ENCODE peak calls at places on chromosomes 3 and 15, in four cellular contexts. J is Peyer's patch, W is ascending aorta, G is K562. E is an unnamed sample. For H3K4me1, the result is how much of the 10 kb centered on the place peaks cover.

GRCh38 chr15:101578443-101578894 is 73.7 kb downstream of the TM2D3 start:
- DNase-seq in J (peak), W (no peak), G (no peak), E (peak)

GRCh38 chr15:64001148-64001547 is 45.1 kb downstream of the DAPK2 start:
- DNase-seq in J (no peak), W (no peak), G (no peak), E (no peak)

GRCh38 chr15:20349774-20350498 is 191.7 kb downstream of the GOLGA6L6 start:
- DNase-seq in J (peak), W (peak), G (no peak), E (no peak)

GRCh38 chr15:73794501-73795133 is 41.5 kb upstream of the INSYN1 start:
- DNase-seq in J (no peak), W (no peak), G (no peak), E (no peak)

GRCh38 chr3:99866167-99866810 is 48.6 kb downstream of the CMSS1 start:
- DNase-seq in J (no peak), W (no peak), G (no peak), E (peak)

GRCh38 chr3:46202476-46202875 is 5.6 kb downstream of the CCR1 start:
- DNase-seq in J (no peak), W (no peak), G (no peak), E (no peak)

GRCh38 chr15:28937271-28937670 is 51.5 kb downstream of the APBA2 start:
- DNase-seq in J (no peak), W (no peak), G (no peak), E (no peak)

GRCh38 chr15:64246364-64247189 is 83.8 kb upstream of the PPIB start:
- DNase-seq in J (no peak), W (no peak), G (peak), E (no peak)

GRCh38 chr3:114627760-114628159 is 333.9 kb downstream of the TIGIT start:
- DNase-seq in J (no peak), W (peak), G (no peak), E (no peak)

GRCh38 chr3:29384640-29385039 is 103.8 kb downstream of the RBMS3 start:
- DNase-seq in J (no peak), W (peak), G (no peak), E (no peak)

GRCh38 chr3:10937141-10937825 is 55.3 kb upstream of the SLC6A1 start:
- DNase-seq in J (peak), W (no peak), G (no peak), E (no peak)

GRCh38 chr3:186170516-186170915 is 61.6 kb upstream of the ETV5 start:
- DNase-seq in J (no peak), W (no peak), G (no peak), E (no peak)

GRCh38 chr3:74353039-74353438 is 261.4 kb downstream of the CNTN3 start:
- DNase-seq in J (no peak), W (no peak), G (no peak), E (no peak)

GRCh38 chr3:38907426-38907825 is 91.4 kb upstream of the SCN10A start:
- DNase-seq in J (no peak), W (no peak), G (no peak), E (no peak)

GRCh38 chr3:145767909-145768308 is 393.1 kb downstream of the PLOD2 start:
- DNase-seq in J (no peak), W (no peak), G (no peak), E (no peak)

GRCh38 chr3:115913069-115913686 is 289.9 kb downstream of the GAP43 start:
- DNase-seq in J (no peak), W (no peak), G (no peak), E (no peak)

GRCh38 chr3:140166908-140167599 is 232.1 kb downstream of the CLSTN2 start:
- DNase-seq in J (no peak), W (no peak), G (no peak), E (no peak)

GRCh38 chr15:85414495-85414894 is 34.1 kb downstream of the AKAP13 start:
- DNase-seq in J (no peak), W (no peak), G (no peak), E (peak)

GRCh38 chr15:94029495-94029894 is 201.9 kb upstream of the MCTP2 start:
- DNase-seq in J (no peak), W (no peak), G (no peak), E (no peak)

GRCh38 chr15:77821188-77821958 is 188.7 kb upstream of the LINGO1 start:
- DNase-seq in J (peak), W (no peak), G (peak), E (no peak)

GRCh38 chr15:31402003-31402402 is 75.4 kb downstream of the KLF13 start:
- DNase-seq in J (no peak), W (no peak), G (no peak), E (no peak)

GRCh38 chr15:51842852-51843737 is 13.6 kb downstream of the TMOD3 start:
- DNase-seq in J (no peak), W (no peak), G (no peak), E (no peak)

GRCh38 chr3:136543385-136543784 is 208.8 kb downstream of the STAG1 start:
- DNase-seq in J (no peak), W (no peak), G (no peak), E (no peak)

GRCh38 chr3:197949191-197949766 is 711 bp upstream of the RPL35A start:
- DNase-seq in J (no peak), W (no peak), G (no peak), E (no peak)
- H3K27ac ChIP-seq in J (peak), W (peak), G (peak), E (peak)

DNA sequence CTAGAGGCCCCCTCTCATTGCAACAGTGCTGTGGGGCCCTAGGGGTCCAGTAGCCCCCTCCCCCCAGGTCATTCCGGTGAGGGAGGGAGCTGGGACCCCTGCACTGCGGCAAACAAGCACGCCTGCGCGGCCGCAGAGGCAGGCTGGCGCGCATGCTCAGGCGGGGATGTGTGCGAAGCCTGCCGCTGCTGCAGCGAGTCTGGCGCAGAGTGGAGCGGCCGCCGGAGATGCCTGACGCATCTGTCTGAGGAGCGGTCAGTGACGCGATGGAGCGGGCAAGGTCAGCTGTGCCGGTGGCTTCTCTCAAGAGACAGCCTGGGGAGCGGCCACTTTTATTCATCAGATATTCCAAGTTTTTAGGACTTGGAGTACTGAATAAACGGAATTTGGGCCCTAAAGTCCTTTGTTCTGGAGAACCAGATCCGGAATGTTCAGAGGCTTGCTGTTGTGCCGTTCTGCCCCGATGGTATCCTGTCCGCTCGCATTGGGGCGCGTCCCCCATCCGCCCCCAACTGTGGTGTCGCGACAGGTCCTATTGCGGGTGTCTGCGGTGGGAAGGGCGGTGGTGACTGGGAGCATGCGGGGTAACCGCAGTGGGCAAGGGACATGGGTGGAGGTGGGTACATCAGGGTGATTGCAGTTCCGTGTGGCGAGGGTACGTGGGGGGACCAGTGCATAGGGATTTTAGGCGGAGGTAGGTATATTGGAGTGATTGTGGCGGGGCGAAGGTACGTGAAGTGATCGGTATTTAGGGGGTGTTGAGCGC is at the start of the genes SNRPN and SNURF:
- DNase-seq in J (peak), W (peak), G (no peak), E (peak)
- H3K4me1 ChIP-seq in J (under half), W (under half), G (under half), E (under half)

DNA sequence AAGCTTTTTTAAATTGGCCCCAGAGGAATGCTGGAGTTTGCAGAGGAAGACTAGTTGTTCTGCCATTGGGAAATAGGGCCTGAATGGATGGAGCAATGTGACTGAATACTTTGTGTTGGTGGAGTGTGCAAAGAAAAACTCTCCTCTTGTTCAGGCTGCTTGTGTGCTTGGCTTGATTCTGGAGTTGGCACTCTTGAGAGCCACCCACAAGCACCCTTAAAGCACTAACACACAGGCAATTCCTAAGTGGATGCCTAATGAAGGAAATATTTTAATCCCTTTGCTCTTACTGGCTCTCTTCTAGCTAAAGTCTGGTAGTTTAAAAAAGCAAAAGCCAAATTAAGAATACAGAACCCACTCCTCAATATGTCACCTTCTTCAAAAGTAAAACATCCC is 304.4 kb upstream of the C2CD4B start:
- DNase-seq in J (no peak), W (peak), G (no peak), E (no peak)
- H3K27ac ChIP-seq in J (peak), W (peak), G (no peak), E (no peak)

GRCh38 chr3:197320582-197320981 is 22.2 kb upstream of the DLG1 start:
- DNase-seq in J (no peak), W (no peak), G (no peak), E (no peak)
- H3K4me1 ChIP-seq in J (under half), W (under half), G (under half), E (under half)

GRCh38 chr3:132662212-132662611 is 2.1 kb downstream of the UBA5 start:
- DNase-seq in J (no peak), W (no peak), G (no peak), E (no peak)

GRCh38 chr3:132659370-132660055 is at the start of gene ACAD11:
- DNase-seq in J (peak), W (peak), G (peak), E (peak)

GRCh38 chr3:132661120-132661519 is 991 bp downstream of the UBA5 start:
- DNase-seq in J (no peak), W (no peak), G (no peak), E (peak)

GRCh38 chr3:132660056-132660744 is at the start of gene UBA5:
- DNase-seq in J (peak), W (peak), G (peak), E (peak)

GRCh38 chr3:132660745-132661067 is 577 bp downstream of the UBA5 start:
- DNase-seq in J (no peak), W (no peak), G (no peak), E (no peak)
- H3K27ac ChIP-seq in J (peak), W (peak), G (peak), E (peak)

GRCh38 chr15:74870496-74871213 is 2.5 kb downstream of the SCAMP2 start:
- DNase-seq in J (no peak), W (no peak), G (no peak), E (no peak)
- H3K4me1 ChIP-seq in J (half or more), W (under half), G (under half), E (half or more)

GRCh38 chr3:40079203-40079844 is 230.2 kb upstream of the EIF1B start:
- DNase-seq in J (no peak), W (no peak), G (no peak), E (no peak)
- H3K27ac ChIP-seq in J (no peak), W (peak), G (no peak), E (no peak)

GRCh38 chr15:92914768-92915221 is 14.7 kb downstream of the CHD2 start:
- DNase-seq in J (no peak), W (no peak), G (no peak), E (no peak)
- H3K4me1 ChIP-seq in J (half or more), W (under half), G (under half), E (half or more)

DNA sequence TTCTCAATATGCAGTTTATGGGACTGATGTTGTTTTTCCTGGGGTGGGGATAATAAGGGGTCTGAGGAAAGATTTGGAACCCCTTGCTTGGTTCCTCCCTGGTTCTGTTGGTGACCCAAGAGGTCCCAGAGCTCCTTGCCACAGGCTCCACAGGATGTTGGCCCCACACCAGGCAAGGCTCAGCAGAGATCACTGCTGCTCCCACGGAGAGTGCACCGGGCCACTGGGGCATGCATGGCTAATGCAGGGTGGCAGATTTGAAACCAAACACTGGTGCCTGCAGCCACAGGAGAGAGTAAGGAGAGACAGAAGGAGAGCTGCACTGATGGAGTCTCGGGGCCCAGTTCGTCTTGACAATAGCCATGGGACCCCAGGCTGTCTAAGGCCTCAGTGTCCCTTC is 2.5 kb downstream of the FAM107A start:
- DNase-seq in J (no peak), W (no peak), G (no peak), E (no peak)
- H3K27ac ChIP-seq in J (no peak), W (no peak), G (no peak), E (no peak)

E was measured in CD4-positive, CD25-positive, alpha-beta regulatory T cell.